ENCODE peak calls at places on chromosomes 2 and 18, in ten cellular contexts. C, H, X, D, B, F, I, Q, L and M are unnamed samples. For H3K4me1, the result is how much of the 10 kb centered on the place peaks cover.

GRCh38 chr2:160697817-160698216 is 204.2 kb upstream of the RBMS1 start:
- DNase-seq in C (no peak), H (no peak), X (no peak), D (no peak), B (no peak), F (no peak), I (no peak), Q (no peak), L (no peak), M (no peak)

GRCh38 chr2:68263632-68264031 is 11.3 kb upstream of the PPP3R1 start:
- DNase-seq in C (no peak), H (no peak), X (no peak), D (no peak), B (no peak), F (no peak), I (no peak), Q (no peak), L (no peak), M (no peak)

GRCh38 chr18:45785015-45785597 is 40.4 kb upstream of the SIGLEC15 start:
- DNase-seq in C (peak), H (no peak), X (no peak), D (no peak), B (no peak), F (peak), I (no peak), Q (no peak), L (no peak), M (no peak)

GRCh38 chr2:135820003-135820618 is 16.9 kb downstream of the LCT start:
- DNase-seq in C (peak), H (no peak), X (no peak), D (no peak), B (no peak), F (no peak), I (no peak), Q (no peak), L (no peak), M (no peak)

GRCh38 chr2:40384714-40385113 is 67.2 kb downstream of the SLC8A1 start:
- DNase-seq in C (peak), H (no peak), X (no peak), D (no peak), B (no peak), F (no peak), I (no peak), Q (no peak), L (no peak), M (no peak)

GRCh38 chr2:58357521-58357920 is 116.4 kb upstream of the FANCL start:
- DNase-seq in C (no peak), H (no peak), X (no peak), D (no peak), B (no peak), F (no peak), I (no peak), Q (no peak), L (no peak), M (no peak)

GRCh38 chr2:44137048-44137447 is 31.6 kb upstream of the PPM1B start:
- DNase-seq in C (no peak), H (no peak), X (no peak), D (no peak), B (no peak), F (no peak), I (no peak), Q (no peak), L (no peak), M (no peak)

GRCh38 chr2:604826-605524 is 72.2 kb downstream of the TMEM18 start:
- DNase-seq in C (no peak), H (no peak), X (no peak), D (no peak), B (no peak), F (no peak), I (no peak), Q (no peak), L (no peak), M (no peak)

GRCh38 chr2:133247613-133248012 is 320.6 kb downstream of the NCKAP5 start:
- DNase-seq in C (peak), H (no peak), X (no peak), D (no peak), B (no peak), F (no peak), I (no peak), Q (no peak), L (no peak), M (no peak)

GRCh38 chr2:149513461-149513860 is 74.1 kb downstream of the MMADHC start:
- DNase-seq in C (no peak), H (no peak), X (no peak), D (no peak), B (no peak), F (no peak), I (no peak), Q (no peak), L (no peak), M (no peak)

GRCh38 chr2:172481507-172482262 is 54.3 kb downstream of the ITGA6 start:
- DNase-seq in C (no peak), H (no peak), X (no peak), D (no peak), B (no peak), F (no peak), I (no peak), Q (no peak), L (no peak), M (no peak)

GRCh38 chr2:73971722-73972121 is 13.0 kb upstream of the TET3 start:
- DNase-seq in C (no peak), H (no peak), X (no peak), D (no peak), B (no peak), F (no peak), I (no peak), Q (no peak), L (no peak), M (no peak)

GRCh38 chr2:158015428-158016076 is 86.1 kb upstream of the UPP2 start:
- DNase-seq in C (no peak), H (no peak), X (no peak), D (no peak), B (no peak), F (no peak), I (no peak), Q (no peak), L (no peak), M (no peak)

GRCh38 chr18:79520473-79521390 is 125.0 kb downstream of the NFATC1 start:
- DNase-seq in C (no peak), H (no peak), X (no peak), D (no peak), B (no peak), F (no peak), I (peak), Q (no peak), L (no peak), M (no peak)

GRCh38 chr2:34261701-34262100 is 662.6 kb upstream of the FAM98A start:
- DNase-seq in C (no peak), H (no peak), X (no peak), D (no peak), B (no peak), F (no peak), I (no peak), Q (no peak), L (no peak), M (no peak)

GRCh38 chr2:239533917-239534316 is 133.1 kb upstream of the HDAC4 start:
- DNase-seq in C (no peak), H (peak), X (no peak), D (no peak), B (peak), F (no peak), I (peak), Q (no peak), L (no peak), M (peak)

GRCh38 chr2:189657867-189658266 is 3.4 kb upstream of the ASNSD1 start:
- DNase-seq in C (peak), H (peak), X (no peak), D (no peak), B (peak), F (peak), I (no peak), Q (no peak), L (peak), M (no peak)

GRCh38 chr18:21183670-21184069 is 58.4 kb upstream of the GREB1L start:
- DNase-seq in C (no peak), H (no peak), X (no peak), D (no peak), B (no peak), F (no peak), I (no peak), Q (no peak), L (no peak), M (no peak)

GRCh38 chr2:130387804-130388203 is 31.9 kb downstream of the PTPN18 start:
- DNase-seq in C (no peak), H (no peak), X (no peak), D (no peak), B (peak), F (no peak), I (no peak), Q (no peak), L (no peak), M (no peak)

GRCh38 chr2:98376301-98376945 is 30.2 kb downstream of the CNGA3 start:
- DNase-seq in C (no peak), H (no peak), X (no peak), D (no peak), B (no peak), F (no peak), I (no peak), Q (peak), L (no peak), M (no peak)

GRCh38 chr2:169073972-169074751 is 4.8 kb downstream of the DHRS9 start:
- DNase-seq in C (no peak), H (no peak), X (no peak), D (no peak), B (no peak), F (no peak), I (no peak), Q (no peak), L (no peak), M (peak)

GRCh38 chr18:24270937-24271380 is 126.7 kb downstream of the OSBPL1A start:
- DNase-seq in C (peak), H (no peak), X (peak), D (no peak), B (no peak), F (no peak), I (no peak), Q (no peak), L (no peak), M (no peak)

GRCh38 chr18:76421291-76422078 is 73.6 kb downstream of the ZNF516 start:
- DNase-seq in C (no peak), H (no peak), X (no peak), D (no peak), B (no peak), F (no peak), I (no peak), Q (peak), L (peak), M (no peak)

GRCh38 chr2:69847068-69847828 is 17.8 kb downstream of the GMCL1 start:
- DNase-seq in C (no peak), H (no peak), X (no peak), D (no peak), B (no peak), F (no peak), I (no peak), Q (no peak), L (no peak), M (no peak)

GRCh38 chr18:74497778-74498177 is 1.6 kb downstream of the CNDP2 start:
- DNase-seq in C (no peak), H (no peak), X (no peak), D (no peak), B (no peak), F (no peak), I (no peak), Q (no peak), L (no peak), M (peak)

GRCh38 chr2:219079417-219079816 is 18.7 kb upstream of the IHH start:
- DNase-seq in C (peak), H (no peak), X (no peak), D (no peak), B (no peak), F (peak), I (no peak), Q (no peak), L (peak), M (peak)

GRCh38 chr2:170656669-170657068 is 58.5 kb upstream of the SP5 start:
- DNase-seq in C (no peak), H (no peak), X (no peak), D (no peak), B (no peak), F (no peak), I (no peak), Q (no peak), L (no peak), M (no peak)

GRCh38 chr2:119126650-119127049 is 31.9 kb downstream of the C1QL2 start:
- DNase-seq in C (no peak), H (no peak), X (peak), D (no peak), B (no peak), F (peak), I (no peak), Q (peak), L (no peak), M (peak)

GRCh38 chr2:177628817-177629216 is 236.2 kb downstream of the AGPS start:
- DNase-seq in C (no peak), H (no peak), X (no peak), D (no peak), B (no peak), F (no peak), I (no peak), Q (no peak), L (no peak), M (no peak)

GRCh38 chr2:28648147-28648546 is 103.5 kb upstream of the PPP1CB start:
- DNase-seq in C (no peak), H (no peak), X (no peak), D (no peak), B (no peak), F (no peak), I (no peak), Q (no peak), L (no peak), M (no peak)

GRCh38 chr2:106126705-106127281 is 67.3 kb downstream of the UXS1 start:
- DNase-seq in C (no peak), H (no peak), X (no peak), D (no peak), B (no peak), F (no peak), I (no peak), Q (no peak), L (no peak), M (no peak)

GRCh38 chr2:60409207-60409871 is 144.1 kb downstream of the BCL11A start:
- DNase-seq in C (no peak), H (no peak), X (no peak), D (no peak), B (no peak), F (no peak), I (no peak), Q (no peak), L (no peak), M (no peak)

GRCh38 chr2:166106431-166107015 is 21.3 kb downstream of the SCN1A start:
- DNase-seq in C (peak), H (no peak), X (peak), D (no peak), B (no peak), F (no peak), I (no peak), Q (no peak), L (no peak), M (no peak)

GRCh38 chr2:118473241-118473640 is 374.2 kb downstream of the EN1 start:
- DNase-seq in C (no peak), H (no peak), X (no peak), D (no peak), B (no peak), F (no peak), I (no peak), Q (no peak), L (no peak), M (no peak)

GRCh38 chr2:43104763-43105162 is 121.6 kb downstream of the ZFP36L2 start:
- DNase-seq in C (no peak), H (no peak), X (no peak), D (no peak), B (no peak), F (no peak), I (no peak), Q (no peak), L (no peak), M (no peak)
- H3K4me1 ChIP-seq in C (half or more), H (half or more), X (under half), D (under half), B (half or more), F (under half), I (under half), Q (under half), L (under half), M (under half)

DNA sequence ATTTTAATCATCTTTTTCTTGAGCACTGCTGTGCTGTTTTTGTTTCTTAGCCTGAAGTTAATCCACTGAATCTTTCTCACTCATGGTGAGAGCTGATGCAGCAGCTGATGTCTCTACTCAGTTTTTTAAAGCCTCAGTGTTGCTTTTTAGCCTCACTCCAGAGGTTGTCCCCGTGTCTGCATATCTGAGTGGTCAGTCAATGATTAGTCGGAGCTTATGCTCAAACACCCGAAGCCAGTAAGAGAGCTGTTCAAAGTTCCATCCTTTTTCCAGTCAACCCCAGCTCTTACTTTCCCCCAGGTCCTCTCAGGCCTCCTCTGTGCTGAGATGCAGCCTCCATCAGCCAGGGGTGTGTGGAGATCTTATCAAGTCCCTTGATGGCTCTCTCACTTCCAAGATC is 81.1 kb downstream of the MBOAT2 start:
- DNase-seq in C (peak), H (no peak), X (no peak), D (no peak), B (no peak), F (no peak), I (no peak), Q (no peak), L (no peak), M (no peak)
- TF ChIP-seq CTCF in C (no peak), H (no peak), X (no peak), D (no peak), B (no peak), F (no peak), I (no peak), Q (no peak), L (no peak), M (no peak)

GRCh38 chr2:241237047-241237446 is 48.6 kb downstream of the ANO7 start:
- DNase-seq in C (no peak), H (no peak), X (no peak), D (no peak), B (no peak), F (no peak), I (no peak), Q (no peak), L (no peak), M (no peak)

GRCh38 chr2:241234066-241234790 is 45.8 kb downstream of the ANO7 start:
- DNase-seq in C (no peak), H (peak), X (no peak), D (no peak), B (no peak), F (no peak), I (peak), Q (no peak), L (no peak), M (peak)

GRCh38 chr2:241235859-241236593 is 47.5 kb downstream of the ANO7 start:
- DNase-seq in C (no peak), H (no peak), X (no peak), D (no peak), B (no peak), F (no peak), I (no peak), Q (no peak), L (no peak), M (no peak)

GRCh38 chr2:241234962-241235361 is 46.5 kb downstream of the ANO7 start:
- DNase-seq in C (no peak), H (peak), X (no peak), D (no peak), B (no peak), F (no peak), I (peak), Q (no peak), L (no peak), M (no peak)

DNA sequence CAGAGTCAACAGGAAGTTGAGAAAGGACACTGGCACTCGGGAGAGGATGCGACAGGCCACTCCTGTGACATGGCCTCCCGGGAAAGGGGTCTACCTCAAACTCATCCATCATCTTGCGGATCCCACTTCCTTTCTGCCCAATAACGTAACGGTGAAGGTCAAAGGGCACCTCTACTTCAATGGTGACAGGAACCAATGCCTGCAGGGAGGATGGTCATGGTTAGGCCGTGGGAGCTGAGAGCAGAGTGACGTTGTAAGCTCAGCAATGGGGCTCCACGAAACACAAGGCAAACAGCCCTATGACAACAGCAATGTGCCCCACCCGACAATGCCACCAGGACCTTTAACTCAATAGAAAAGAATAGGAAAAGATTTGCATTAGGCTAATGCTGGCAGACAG is 46.9 kb downstream of the ANO7 start:
- DNase-seq in C (no peak), H (no peak), X (no peak), D (no peak), B (no peak), F (no peak), I (no peak), Q (no peak), L (no peak), M (no peak)
- TF ChIP-seq POLR2A in C (no peak), H (no peak), X (no peak), D (no peak), B (no peak), F (no peak), I (no peak), Q (no peak), L (no peak), M (no peak)

GRCh38 chr2:120866483-120867140 is 130.9 kb downstream of the GLI2 start:
- DNase-seq in C (no peak), H (peak), X (no peak), D (no peak), B (peak), F (no peak), I (peak), Q (no peak), L (no peak), M (peak)
- H3K4me1 ChIP-seq in C (half or more), H (under half), X (half or more), D (under half), B (under half), F (under half), I (under half), Q (under half), L (under half), M (under half)

GRCh38 chr18:53458944-53459580 is 765.4 kb downstream of the MBD2 start:
- DNase-seq in C (no peak), H (peak), X (no peak), D (no peak), B (no peak), F (no peak), I (no peak), Q (peak), L (no peak), M (no peak)
- TF ChIP-seq CTCF in C (no peak), H (no peak), X (no peak), D (no peak), B (no peak), F (no peak), I (no peak), Q (no peak), L (no peak), M (no peak)

GRCh38 chr2:216371756-216372702 is at the start of gene MARCHF4:
- DNase-seq in C (peak), H (peak), X (peak), D (no peak), B (peak), F (peak), I (peak), Q (peak), L (peak), M (peak)

GRCh38 chr2:216375288-216375687 is 3.0 kb upstream of the MARCHF4 start:
- DNase-seq in C (no peak), H (no peak), X (no peak), D (no peak), B (no peak), F (no peak), I (no peak), Q (no peak), L (no peak), M (no peak)

GRCh38 chr2:216373896-216374295 is 1.6 kb upstream of the MARCHF4 start:
- DNase-seq in C (peak), H (no peak), X (no peak), D (no peak), B (no peak), F (no peak), I (no peak), Q (no peak), L (no peak), M (no peak)

GRCh38 chr2:216370961-216371633 is 1.2 kb downstream of the MARCHF4 start:
- DNase-seq in C (no peak), H (no peak), X (no peak), D (no peak), B (no peak), F (no peak), I (no peak), Q (peak), L (no peak), M (no peak)

DNA sequence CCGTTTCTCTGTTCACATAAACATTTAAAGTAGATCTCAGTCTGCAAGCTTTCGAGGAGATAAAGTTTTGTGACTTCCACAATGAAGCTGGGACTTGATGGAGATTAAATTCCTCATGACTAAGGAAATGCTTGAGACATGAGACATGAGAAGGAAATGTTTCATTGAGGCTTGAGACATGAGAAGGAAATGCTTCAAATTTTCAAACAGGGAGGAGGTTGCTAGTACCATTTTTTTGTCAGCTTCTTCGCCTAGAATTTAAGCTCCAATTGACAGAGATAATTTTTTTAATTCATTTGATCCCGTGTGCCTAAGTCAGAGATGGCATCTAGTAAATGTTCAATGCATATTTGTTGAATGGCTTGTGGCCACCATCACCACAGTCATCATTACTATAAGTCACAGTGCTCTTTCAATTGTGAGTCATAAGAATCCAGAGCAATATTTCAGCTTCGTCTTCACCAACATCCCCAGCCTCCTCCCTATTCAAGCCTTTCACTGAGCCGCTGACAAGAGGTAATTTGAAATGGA is 543 bp upstream of the MARCHF4 start:
- DNase-seq in C (peak), H (no peak), X (peak), D (no peak), B (no peak), F (no peak), I (no peak), Q (no peak), L (no peak), M (no peak)
- TF ChIP-seq POLR2A in C (no peak), H (no peak), X (no peak), D (no peak), B (no peak), F (no peak), I (no peak), Q (no peak), L (no peak), M (no peak)